ENCODE peak calls at places on chromosome 3, in seven cellular contexts. One of them, this sample, is unnamed.
A peak's percentile ranks its signal among the peaks of the same experiment; 100 is the strongest.

GRCh38 chr3:48434591-48435222 is 4.8 kb upstream of the PLXNB1 start:
- DNase-seq in HepG2: no peak
- DNase-seq in endothelial cell of umbilical vein: no peak
- DNase-seq in spleen: peak; percentile 77
- DNase-seq in fibroblast of pulmonary artery: no peak
- DNase-seq in epithelial cell of esophagus: no peak
- DNase-seq in adrenal gland: no peak
- DNase-seq in this sample: no peak

GRCh38 chr3:98243843-98244242 is 20.2 kb upstream of the OR5H6 start:
- DNase-seq in HepG2: peak; percentile 51
- DNase-seq in endothelial cell of umbilical vein: no peak
- DNase-seq in spleen: no peak
- DNase-seq in fibroblast of pulmonary artery: no peak
- DNase-seq in epithelial cell of esophagus: no peak
- DNase-seq in adrenal gland: no peak
- DNase-seq in this sample: no peak

GRCh38 chr3:77254967-77255831 is 215.3 kb downstream of the ROBO2 start:
- DNase-seq in HepG2: peak; percentile 54
- DNase-seq in endothelial cell of umbilical vein: peak; percentile 26
- DNase-seq in spleen: no peak
- DNase-seq in fibroblast of pulmonary artery: peak; percentile 66
- DNase-seq in epithelial cell of esophagus: peak; percentile 77
- DNase-seq in adrenal gland: peak; percentile 49
- DNase-seq in this sample: peak; percentile 18

GRCh38 chr3:72678892-72679291 is 169.4 kb downstream of the SHQ1 start:
- DNase-seq in HepG2: no peak
- DNase-seq in endothelial cell of umbilical vein: no peak
- DNase-seq in spleen: peak; percentile 7
- DNase-seq in fibroblast of pulmonary artery: no peak
- DNase-seq in epithelial cell of esophagus: peak; percentile 78
- DNase-seq in adrenal gland: no peak
- DNase-seq in this sample: no peak

GRCh38 chr3:43004282-43004681 is 25.2 kb downstream of the GASK1A start:
- DNase-seq in HepG2: no peak
- DNase-seq in endothelial cell of umbilical vein: no peak
- DNase-seq in spleen: no peak
- DNase-seq in fibroblast of pulmonary artery: peak; percentile 23
- DNase-seq in epithelial cell of esophagus: peak; percentile 41
- DNase-seq in adrenal gland: no peak
- DNase-seq in this sample: no peak

GRCh38 chr3:9916346-9916733 is 558 bp upstream of the IL17RC start:
- DNase-seq in HepG2: no peak
- DNase-seq in endothelial cell of umbilical vein: no peak
- DNase-seq in spleen: peak; percentile 59
- DNase-seq in fibroblast of pulmonary artery: peak; percentile 42
- DNase-seq in epithelial cell of esophagus: peak; percentile 64
- DNase-seq in adrenal gland: no peak
- DNase-seq in this sample: no peak

GRCh38 chr3:123632161-123632655 is 47.4 kb upstream of the HACD2 start:
- DNase-seq in HepG2: no peak
- DNase-seq in endothelial cell of umbilical vein: no peak
- DNase-seq in spleen: no peak
- DNase-seq in fibroblast of pulmonary artery: peak; percentile 69
- DNase-seq in epithelial cell of esophagus: no peak
- DNase-seq in adrenal gland: no peak
- DNase-seq in this sample: peak; percentile 82

GRCh38 chr3:186365202-186365974 is 3.4 kb upstream of the DGKG start:
- DNase-seq in HepG2: no peak
- DNase-seq in endothelial cell of umbilical vein: no peak
- DNase-seq in spleen: no peak
- DNase-seq in fibroblast of pulmonary artery: no peak
- DNase-seq in epithelial cell of esophagus: peak; percentile 17
- DNase-seq in adrenal gland: no peak
- DNase-seq in this sample: no peak

GRCh38 chr3:154137036-154137435 is 15.8 kb downstream of the ARHGEF26 start:
- DNase-seq in HepG2: no peak
- DNase-seq in endothelial cell of umbilical vein: no peak
- DNase-seq in spleen: no peak
- DNase-seq in fibroblast of pulmonary artery: no peak
- DNase-seq in epithelial cell of esophagus: no peak
- DNase-seq in adrenal gland: no peak
- DNase-seq in this sample: no peak

GRCh38 chr3:146274833-146275232 is 23.9 kb upstream of the PLSCR4 start:
- DNase-seq in HepG2: no peak
- DNase-seq in endothelial cell of umbilical vein: peak; percentile 98
- DNase-seq in spleen: no peak
- DNase-seq in fibroblast of pulmonary artery: peak; percentile 98
- DNase-seq in epithelial cell of esophagus: no peak
- DNase-seq in adrenal gland: no peak
- DNase-seq in this sample: no peak

GRCh38 chr3:30819067-30819798 is 75.2 kb downstream of the GADL1 start:
- DNase-seq in HepG2: no peak
- DNase-seq in endothelial cell of umbilical vein: no peak
- DNase-seq in spleen: no peak
- DNase-seq in fibroblast of pulmonary artery: no peak
- DNase-seq in epithelial cell of esophagus: no peak
- DNase-seq in adrenal gland: no peak
- DNase-seq in this sample: no peak

GRCh38 chr3:170357920-170358854 is 672 bp downstream of the SKIL start:
- DNase-seq in HepG2: peak; percentile 48
- DNase-seq in endothelial cell of umbilical vein: peak; percentile 77
- DNase-seq in spleen: peak; percentile 95
- DNase-seq in fibroblast of pulmonary artery: peak; percentile 68
- DNase-seq in epithelial cell of esophagus: peak; percentile 67
- DNase-seq in adrenal gland: peak; percentile 84
- DNase-seq in this sample: no peak

GRCh38 chr3:170357176-170357919 is at the start of gene SKIL:
- DNase-seq in HepG2: peak; percentile 82
- DNase-seq in endothelial cell of umbilical vein: peak; percentile 93
- DNase-seq in spleen: peak; percentile 100
- DNase-seq in fibroblast of pulmonary artery: peak; percentile 98
- DNase-seq in epithelial cell of esophagus: peak; percentile 97
- DNase-seq in adrenal gland: peak; percentile 99
- DNase-seq in this sample: peak; percentile 82

GRCh38 chr3:170360476-170360875 is 3.0 kb downstream of the SKIL start:
- DNase-seq in HepG2: no peak
- DNase-seq in endothelial cell of umbilical vein: no peak
- DNase-seq in spleen: no peak
- DNase-seq in fibroblast of pulmonary artery: peak; percentile 41
- DNase-seq in epithelial cell of esophagus: no peak
- DNase-seq in adrenal gland: no peak
- DNase-seq in this sample: no peak

GRCh38 chr3:170360916-170361315 is 3.4 kb downstream of the SKIL start:
- DNase-seq in HepG2: no peak
- DNase-seq in endothelial cell of umbilical vein: no peak
- DNase-seq in spleen: no peak
- DNase-seq in fibroblast of pulmonary artery: no peak
- DNase-seq in epithelial cell of esophagus: peak; percentile 16
- DNase-seq in adrenal gland: no peak
- DNase-seq in this sample: no peak

GRCh38 chr3:170359178-170359704 is 1.7 kb downstream of the SKIL start:
- DNase-seq in HepG2: no peak
- DNase-seq in endothelial cell of umbilical vein: no peak
- DNase-seq in spleen: no peak
- DNase-seq in fibroblast of pulmonary artery: no peak
- DNase-seq in epithelial cell of esophagus: no peak
- DNase-seq in adrenal gland: no peak
- DNase-seq in this sample: no peak
- H3K4me3 ChIP-seq in HepG2: no peak overlapping the region
- H3K4me3 ChIP-seq in endothelial cell of umbilical vein: peak overlapping the region; percentile 67
- H3K4me3 ChIP-seq in spleen: no peak overlapping the region
- H3K4me3 ChIP-seq in fibroblast of pulmonary artery: peak overlapping the region; percentile 90
- H3K4me3 ChIP-seq in epithelial cell of esophagus: peak overlapping the region; percentile 63
- H3K4me3 ChIP-seq in adrenal gland: no peak overlapping the region
- H3K4me3 ChIP-seq in this sample: no peak overlapping the region

GRCh38 chr3:80785875-80786274 is 975.6 kb downstream of the GBE1 start:
- DNase-seq in HepG2: no peak
- DNase-seq in endothelial cell of umbilical vein: no peak
- DNase-seq in spleen: no peak
- DNase-seq in fibroblast of pulmonary artery: no peak
- DNase-seq in epithelial cell of esophagus: no peak
- DNase-seq in adrenal gland: no peak
- DNase-seq in this sample: no peak

GRCh38 chr3:80788914-80789313 is 972.5 kb downstream of the GBE1 start:
- DNase-seq in HepG2: no peak
- DNase-seq in endothelial cell of umbilical vein: no peak
- DNase-seq in spleen: no peak
- DNase-seq in fibroblast of pulmonary artery: no peak
- DNase-seq in epithelial cell of esophagus: no peak
- DNase-seq in adrenal gland: no peak
- DNase-seq in this sample: no peak

GRCh38 chr3:80785475-80785874 is 976.0 kb downstream of the GBE1 start:
- DNase-seq in HepG2: peak; percentile 6
- DNase-seq in endothelial cell of umbilical vein: peak; percentile 57
- DNase-seq in spleen: no peak
- DNase-seq in fibroblast of pulmonary artery: peak; percentile 3
- DNase-seq in epithelial cell of esophagus: peak; percentile 1
- DNase-seq in adrenal gland: no peak
- DNase-seq in this sample: no peak
- TF ChIP-seq CTCF in HepG2: peak; percentile 48
- TF ChIP-seq CTCF in endothelial cell of umbilical vein: peak; percentile 31
- TF ChIP-seq CTCF in spleen: no peak
- TF ChIP-seq CTCF in fibroblast of pulmonary artery: no peak
- TF ChIP-seq CTCF in epithelial cell of esophagus: no peak
- TF ChIP-seq CTCF in adrenal gland: no peak
- TF ChIP-seq CTCF in this sample: peak; percentile 38

DNA sequence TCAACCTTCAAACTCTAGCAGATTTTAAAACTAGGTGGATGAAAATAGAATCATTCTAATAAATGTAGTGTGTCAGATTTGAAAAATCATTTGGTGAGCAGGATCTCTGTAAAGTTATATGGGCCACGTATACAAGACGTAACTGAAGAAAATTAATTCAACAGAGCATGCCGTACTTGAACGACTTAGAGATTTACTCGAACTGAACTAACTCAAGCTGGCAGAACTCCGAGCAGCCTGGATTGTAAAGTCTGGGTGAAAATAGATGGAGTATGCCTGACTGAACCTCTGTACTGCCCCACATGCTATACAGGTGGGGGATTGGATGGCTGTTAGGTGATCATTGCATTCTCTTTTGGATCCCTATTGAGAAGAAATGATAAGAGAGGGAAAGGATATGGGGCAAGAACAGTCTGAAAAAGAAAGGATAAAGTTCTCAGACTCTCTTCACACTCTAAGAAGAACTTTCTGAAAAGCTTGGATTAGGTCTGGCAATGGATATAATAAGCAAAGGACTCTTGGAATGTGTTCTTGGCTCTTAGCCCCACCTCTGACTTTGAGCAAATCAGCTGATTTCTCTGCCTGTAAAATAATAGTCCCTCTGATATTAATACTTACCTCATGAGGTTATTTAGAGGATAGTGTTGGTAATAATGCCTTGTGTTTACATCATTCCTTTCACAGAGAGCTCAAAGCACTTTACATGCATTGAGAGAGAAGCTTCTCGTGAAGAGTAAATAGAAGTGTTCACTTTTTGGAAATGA is 147.5 kb downstream of the FILIP1L start:
- DNase-seq in HepG2: no peak
- DNase-seq in endothelial cell of umbilical vein: no peak
- DNase-seq in spleen: no peak
- DNase-seq in fibroblast of pulmonary artery: peak; percentile 73
- DNase-seq in epithelial cell of esophagus: no peak
- DNase-seq in adrenal gland: no peak
- DNase-seq in this sample: no peak
- H3K4me3 ChIP-seq in HepG2: no peak overlapping the region
- H3K4me3 ChIP-seq in endothelial cell of umbilical vein: no peak overlapping the region
- H3K4me3 ChIP-seq in spleen: no peak overlapping the region
- H3K4me3 ChIP-seq in fibroblast of pulmonary artery: no peak overlapping the region
- H3K4me3 ChIP-seq in epithelial cell of esophagus: no peak overlapping the region
- H3K4me3 ChIP-seq in adrenal gland: no peak overlapping the region
- H3K4me3 ChIP-seq in this sample: no peak overlapping the region

GRCh38 chr3:18423401-18424212 is 1.5 kb downstream of the SATB1 start:
- DNase-seq in HepG2: no peak
- DNase-seq in endothelial cell of umbilical vein: peak; percentile 61
- DNase-seq in spleen: peak; percentile 67
- DNase-seq in fibroblast of pulmonary artery: peak; percentile 64
- DNase-seq in epithelial cell of esophagus: peak; percentile 58
- DNase-seq in adrenal gland: peak; percentile 26
- DNase-seq in this sample: no peak
- TF ChIP-seq CTCF in HepG2: no peak
- TF ChIP-seq CTCF in endothelial cell of umbilical vein: no peak
- TF ChIP-seq CTCF in spleen: no peak
- TF ChIP-seq CTCF in fibroblast of pulmonary artery: no peak
- TF ChIP-seq CTCF in epithelial cell of esophagus: no peak
- TF ChIP-seq CTCF in adrenal gland: no peak
- TF ChIP-seq CTCF in this sample: no peak

DNA sequence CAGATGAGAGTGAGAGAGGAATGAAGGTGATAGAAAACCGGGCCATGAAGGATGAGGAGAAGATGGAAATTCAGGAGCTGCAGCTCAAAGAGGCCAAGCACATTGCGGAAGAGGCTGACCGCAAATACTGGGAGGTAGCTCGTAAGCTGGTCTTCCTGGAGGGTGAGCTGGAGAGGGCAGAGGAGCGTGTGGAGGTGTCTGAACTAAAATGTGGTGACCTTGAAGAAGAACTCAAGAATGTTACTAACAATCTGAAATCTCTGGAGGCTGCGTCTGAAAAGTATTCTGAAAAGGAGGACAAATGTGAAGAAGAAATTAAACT is 88.9 kb downstream of the EOMES start:
- DNase-seq in HepG2: peak; percentile 3
- DNase-seq in endothelial cell of umbilical vein: no peak
- DNase-seq in spleen: no peak
- DNase-seq in fibroblast of pulmonary artery: peak; percentile 56
- DNase-seq in epithelial cell of esophagus: peak; percentile 32
- DNase-seq in adrenal gland: no peak
- DNase-seq in this sample: no peak
- H3K4me3 ChIP-seq in HepG2: peak overlapping the region; percentile 73
- H3K4me3 ChIP-seq in endothelial cell of umbilical vein: peak overlapping the region; percentile 23
- H3K4me3 ChIP-seq in spleen: peak overlapping the region; percentile 47
- H3K4me3 ChIP-seq in fibroblast of pulmonary artery: peak overlapping the region; percentile 49
- H3K4me3 ChIP-seq in epithelial cell of esophagus: peak overlapping the region; percentile 52
- H3K4me3 ChIP-seq in adrenal gland: no peak overlapping the region
- H3K4me3 ChIP-seq in this sample: no peak overlapping the region

DNA sequence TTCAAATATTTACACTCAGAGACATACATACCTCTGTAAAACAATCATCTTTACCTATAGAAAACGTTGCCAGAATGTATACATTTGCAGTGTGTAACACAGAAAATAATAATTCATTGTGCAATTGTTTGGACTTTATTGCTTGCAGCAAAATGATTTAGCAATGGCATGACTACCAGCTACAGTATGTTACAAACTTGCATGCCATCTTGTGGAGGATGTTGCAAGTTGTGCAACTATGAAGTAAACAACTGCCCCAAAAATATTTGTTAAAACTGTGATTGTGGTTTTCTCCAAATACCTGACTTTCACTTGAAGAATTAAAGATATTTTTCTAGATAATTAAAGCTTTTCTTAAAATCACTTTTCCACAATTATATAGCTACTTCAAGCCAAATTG is 27.1 kb upstream of the C3orf49 start:
- DNase-seq in HepG2: no peak
- DNase-seq in endothelial cell of umbilical vein: no peak
- DNase-seq in spleen: no peak
- DNase-seq in fibroblast of pulmonary artery: peak; percentile 76
- DNase-seq in epithelial cell of esophagus: peak; percentile 84
- DNase-seq in adrenal gland: no peak
- DNase-seq in this sample: peak; percentile 1
- TF ChIP-seq CTCF in HepG2: no peak
- TF ChIP-seq CTCF in endothelial cell of umbilical vein: no peak
- TF ChIP-seq CTCF in spleen: no peak
- TF ChIP-seq CTCF in fibroblast of pulmonary artery: peak; percentile 40
- TF ChIP-seq CTCF in epithelial cell of esophagus: peak; percentile 67
- TF ChIP-seq CTCF in adrenal gland: peak; percentile 38
- TF ChIP-seq CTCF in this sample: peak; percentile 50